ENCODE peak calls at places on chromosomes 7 and 10, in nine cellular contexts. N is GM20000, K is heart right ventricle, T is omental fat pad, J is GM10248, A is cardiac muscle cell, L is endothelial cell, W is WTC11, B is HCT116. Z is an unnamed sample.

GRCh38 chr10:128587689-128588088 is 461.5 kb upstream of the MKI67 start:
- DNase-seq in N (no peak), K (no peak), T (no peak), J (no peak), A (no peak), L (no peak), W (no peak), B (no peak), Z (no peak)

GRCh38 chr7:139232893-139233292 is 1.9 kb downstream of the UBN2 start:
- DNase-seq in N (no peak), K (no peak), T (no peak), J (no peak), A (no peak), L (no peak), W (no peak), B (no peak), Z (no peak)

GRCh38 chr7:23027261-23027660 is 13.3 kb upstream of the HYCC1 start:
- DNase-seq in N (no peak), K (no peak), T (no peak), J (no peak), A (no peak), L (no peak), W (no peak), B (no peak), Z (no peak)

GRCh38 chr7:127514499-127514898 is 70.9 kb downstream of the GCC1 start:
- DNase-seq in N (peak), K (no peak), T (no peak), J (peak), A (peak), L (no peak), W (no peak), B (peak), Z (no peak)

GRCh38 chr7:150845471-150845870 is 6.8 kb upstream of the AOC1 start:
- DNase-seq in N (no peak), K (peak), T (no peak), J (no peak), A (peak), L (no peak), W (no peak), B (no peak), Z (no peak)

GRCh38 chr7:29140873-29141468 is 5.4 kb downstream of the CPVL start:
- DNase-seq in N (no peak), K (no peak), T (no peak), J (no peak), A (peak), L (no peak), W (no peak), B (no peak), Z (no peak)

GRCh38 chr10:2882628-2883027 is 184.7 kb upstream of the PFKP start:
- DNase-seq in N (no peak), K (no peak), T (no peak), J (no peak), A (no peak), L (no peak), W (no peak), B (no peak), Z (no peak)

GRCh38 chr7:45402480-45403218 is 171.5 kb upstream of the ADCY1 start:
- DNase-seq in N (no peak), K (no peak), T (no peak), J (no peak), A (peak), L (no peak), W (no peak), B (no peak), Z (no peak)

GRCh38 chr10:132319853-132320669 is 11.9 kb upstream of the LRRC27 start:
- DNase-seq in N (peak), K (no peak), T (no peak), J (peak), A (peak), L (no peak), W (no peak), B (no peak), Z (no peak)

GRCh38 chr10:90007226-90007625 is 305.8 kb downstream of the KIF20B start:
- DNase-seq in N (no peak), K (no peak), T (no peak), J (no peak), A (peak), L (no peak), W (no peak), B (no peak), Z (no peak)

DNA sequence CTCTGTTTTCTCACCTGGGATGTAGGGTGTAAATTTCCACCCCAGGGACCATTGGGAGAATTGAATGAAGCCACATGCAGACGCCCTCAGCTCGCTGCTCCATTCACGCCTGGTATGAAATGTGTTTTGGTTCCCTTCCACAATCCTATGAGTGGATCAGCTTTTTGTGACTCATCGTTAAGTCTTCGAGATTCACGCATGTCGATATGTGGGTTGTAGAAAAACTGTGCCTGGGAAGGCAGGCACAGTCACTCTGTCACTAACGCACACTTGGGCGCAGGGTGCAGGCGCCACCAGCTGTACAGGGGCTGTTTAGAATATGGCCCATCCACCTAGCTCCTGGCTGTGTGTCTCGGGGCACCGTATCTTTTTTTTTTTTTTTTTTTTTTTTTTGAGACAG is 64.2 kb upstream of the SH2B2 start:
- DNase-seq in N (no peak), K (no peak), T (no peak), J (no peak), A (no peak), L (no peak), W (no peak), B (no peak), Z (no peak)
- TF ChIP-seq CTCF in N (no peak), K (no peak), T (no peak), J (no peak), A (no peak), L (no peak), W (no peak), B (no peak), Z (no peak)

DNA sequence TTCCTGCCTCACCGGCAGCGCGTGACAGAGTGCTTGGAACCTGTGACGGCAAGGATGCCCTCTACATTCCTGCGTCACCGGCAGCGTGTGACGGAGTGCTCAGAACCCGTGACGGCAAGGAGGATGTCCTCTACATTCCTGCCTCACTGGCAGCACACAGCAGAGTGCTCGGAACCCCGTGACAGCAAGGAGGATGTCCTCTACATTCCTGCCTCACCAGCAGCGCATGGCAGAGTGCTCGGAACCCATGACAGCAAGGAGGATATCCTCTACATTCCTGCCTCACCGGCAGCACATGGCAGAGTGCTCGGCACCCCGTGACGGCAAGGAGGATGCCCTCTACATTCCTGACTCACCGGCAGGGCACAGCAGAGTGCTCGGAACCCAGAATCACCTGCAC is 231.0 kb downstream of the DIP2C start:
- DNase-seq in N (no peak), K (no peak), T (no peak), J (no peak), A (no peak), L (peak), W (no peak), B (no peak), Z (no peak)
- TF ChIP-seq CTCF in N (no peak), K (no peak), T (no peak), J (no peak), A (no peak), L (no peak), W (no peak), B (no peak), Z (no peak)

GRCh38 chr10:44978570-44979280 is at the start of gene DEPP1:
- DNase-seq in N (peak), K (peak), T (peak), J (peak), A (peak), L (peak), W (peak), B (peak), Z (peak)
- TF ChIP-seq CTCF in N (no peak), K (peak), T (no peak), J (no peak), A (peak), L (no peak), W (no peak), B (no peak), Z (peak)

GRCh38 chr10:106217627-106218026 is 946.9 kb downstream of the SORCS1 start:
- DNase-seq in N (no peak), K (no peak), T (no peak), J (no peak), A (no peak), L (no peak), W (no peak), B (no peak), Z (no peak)

GRCh38 chr10:106214243-106214642 is 950.3 kb downstream of the SORCS1 start:
- DNase-seq in N (no peak), K (no peak), T (no peak), J (no peak), A (no peak), L (no peak), W (no peak), B (no peak), Z (no peak)

GRCh38 chr10:106213493-106213892 is 951.0 kb downstream of the SORCS1 start:
- DNase-seq in N (no peak), K (no peak), T (no peak), J (no peak), A (no peak), L (no peak), W (no peak), B (no peak), Z (no peak)

GRCh38 chr10:106216085-106216484 is 948.4 kb downstream of the SORCS1 start:
- DNase-seq in N (no peak), K (no peak), T (no peak), J (no peak), A (no peak), L (no peak), W (no peak), B (no peak), Z (no peak)
- TF ChIP-seq CTCF in N (no peak), K (no peak), T (no peak), J (no peak), A (no peak), L (no peak), W (no peak), B (no peak), Z (no peak)

GRCh38 chr7:87506243-87507180 is 31.0 kb upstream of the ABCB4 start:
- DNase-seq in N (no peak), K (no peak), T (no peak), J (no peak), A (peak), L (no peak), W (no peak), B (peak), Z (no peak)
- TF ChIP-seq CTCF in N (peak), K (peak), T (no peak), J (peak), A (no peak), L (no peak), W (no peak), B (peak), Z (peak)

GRCh38 chr10:88456730-88457129 is 126.4 kb downstream of the RNLS start:
- DNase-seq in N (no peak), K (no peak), T (no peak), J (no peak), A (peak), L (no peak), W (no peak), B (no peak), Z (no peak)

GRCh38 chr10:88455831-88456230 is 127.3 kb downstream of the RNLS start:
- DNase-seq in N (no peak), K (no peak), T (no peak), J (no peak), A (peak), L (no peak), W (no peak), B (no peak), Z (no peak)

GRCh38 chr10:88459523-88459922 is 123.6 kb downstream of the RNLS start:
- DNase-seq in N (no peak), K (no peak), T (no peak), J (no peak), A (no peak), L (no peak), W (no peak), B (no peak), Z (no peak)

GRCh38 chr10:88458209-88458608 is 124.9 kb downstream of the RNLS start:
- DNase-seq in N (no peak), K (no peak), T (no peak), J (no peak), A (no peak), L (no peak), W (no peak), B (no peak), Z (no peak)

DNA sequence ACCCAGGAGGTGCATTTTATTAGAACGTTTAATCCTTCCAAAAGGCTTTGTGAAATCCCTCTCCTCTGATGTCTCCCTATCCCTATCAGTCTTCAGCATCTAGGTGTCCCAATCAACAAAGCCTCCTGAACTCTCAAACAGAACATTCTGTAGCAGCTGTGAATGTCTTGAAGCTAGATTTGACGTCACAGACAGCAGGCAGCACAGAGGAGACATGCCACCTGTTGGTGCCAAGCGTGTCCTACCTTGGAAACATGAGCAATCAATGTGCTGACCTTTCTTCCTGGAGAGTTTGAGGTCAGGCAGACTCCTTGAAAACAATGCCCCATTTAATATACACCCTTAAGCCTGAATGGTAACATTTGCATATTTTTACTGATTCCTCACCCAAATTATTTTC is 125.4 kb downstream of the RNLS start:
- DNase-seq in N (no peak), K (no peak), T (no peak), J (no peak), A (no peak), L (no peak), W (no peak), B (no peak), Z (no peak)
- TF ChIP-seq CTCF in N (no peak), K (no peak), T (no peak), J (no peak), A (no peak), L (no peak), W (no peak), B (no peak), Z (no peak)

DNA sequence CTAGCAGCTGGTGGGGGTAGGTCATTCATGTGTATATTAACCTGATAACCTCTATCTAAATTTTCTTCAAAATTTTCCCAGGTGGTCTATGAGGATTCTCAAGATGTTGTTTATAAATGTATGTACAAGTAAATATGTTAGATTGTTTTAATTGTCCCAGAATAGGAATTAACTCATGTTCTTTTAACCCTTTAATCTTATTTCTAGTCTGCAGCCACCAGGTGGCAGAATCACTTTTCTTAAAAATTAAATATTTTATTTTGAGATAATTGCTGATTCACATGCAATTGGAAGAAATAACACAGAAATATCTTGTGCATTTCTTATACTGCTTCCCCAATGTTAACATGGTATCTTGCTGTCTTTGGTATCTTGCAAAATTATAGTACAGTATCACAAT is 589.5 kb downstream of the ARL4A start:
- DNase-seq in N (no peak), K (no peak), T (no peak), J (no peak), A (peak), L (no peak), W (no peak), B (peak), Z (no peak)
- TF ChIP-seq CTCF in N (no peak), K (peak), T (no peak), J (peak), A (peak), L (peak), W (peak), B (peak), Z (peak)

GRCh38 chr10:70542565-70542938 is 60.0 kb downstream of the PRF1 start:
- DNase-seq in N (no peak), K (no peak), T (no peak), J (no peak), A (peak), L (no peak), W (no peak), B (no peak), Z (no peak)
- TF ChIP-seq CTCF in N (no peak), K (peak), T (no peak), J (no peak), A (peak), L (no peak), W (no peak), B (no peak), Z (peak)